ENCODE peak calls at places on chromosomes 1 and 21, in ten cellular contexts. One of them, this sample, is unnamed.

GRCh38 chr21:33578959-33579542 is 9.4 kb downstream of the DONSON start:
- DNase-seq in AG10803: peak
- DNase-seq in heart right ventricle: no peak
- DNase-seq in SK-N-MC: no peak
- DNase-seq in cardiac fibroblast: peak
- DNase-seq in cardiac muscle cell: no peak
- DNase-seq in ovary: no peak
- DNase-seq in fibroblast of pulmonary artery: peak
- DNase-seq in AG09309: no peak
- DNase-seq in CD8-positive, alpha-beta T cell: no peak
- DNase-seq in this sample: peak

GRCh38 chr21:41751621-41752020 is 15.2 kb downstream of the RIPK4 start:
- DNase-seq in AG10803: no peak
- DNase-seq in fibroblast of pulmonary artery: no peak
- DNase-seq in CD8-positive, alpha-beta T cell: no peak
- DNase-seq in AG09309: no peak
- DNase-seq in cardiac muscle cell: no peak
- DNase-seq in cardiac fibroblast: no peak
- DNase-seq in SK-N-MC: no peak
- DNase-seq in ovary: no peak
- DNase-seq in heart right ventricle: no peak
- DNase-seq in this sample: no peak

GRCh38 chr1:204896787-204897469 is 26.3 kb downstream of the NFASC start:
- DNase-seq in heart right ventricle: no peak
- DNase-seq in cardiac fibroblast: no peak
- DNase-seq in cardiac muscle cell: no peak
- DNase-seq in CD8-positive, alpha-beta T cell: no peak
- DNase-seq in fibroblast of pulmonary artery: no peak
- DNase-seq in AG10803: no peak
- DNase-seq in AG09309: no peak
- DNase-seq in ovary: no peak
- DNase-seq in SK-N-MC: no peak
- DNase-seq in this sample: no peak

GRCh38 chr1:91712393-91712792 is 173.6 kb downstream of the TGFBR3 start:
- DNase-seq in ovary: no peak
- DNase-seq in fibroblast of pulmonary artery: no peak
- DNase-seq in AG10803: no peak
- DNase-seq in CD8-positive, alpha-beta T cell: no peak
- DNase-seq in AG09309: no peak
- DNase-seq in SK-N-MC: no peak
- DNase-seq in heart right ventricle: no peak
- DNase-seq in cardiac muscle cell: no peak
- DNase-seq in cardiac fibroblast: no peak
- DNase-seq in this sample: no peak

GRCh38 chr1:19597463-19598309 is 46.4 kb upstream of the NBL1 start:
- DNase-seq in ovary: no peak
- DNase-seq in AG10803: peak
- DNase-seq in AG09309: no peak
- DNase-seq in cardiac muscle cell: no peak
- DNase-seq in fibroblast of pulmonary artery: peak
- DNase-seq in heart right ventricle: no peak
- DNase-seq in SK-N-MC: no peak
- DNase-seq in cardiac fibroblast: peak
- DNase-seq in CD8-positive, alpha-beta T cell: peak
- DNase-seq in this sample: peak

GRCh38 chr1:59574085-59574484 is 240.7 kb upstream of the HOOK1 start:
- DNase-seq in ovary: no peak
- DNase-seq in SK-N-MC: no peak
- DNase-seq in CD8-positive, alpha-beta T cell: no peak
- DNase-seq in fibroblast of pulmonary artery: peak
- DNase-seq in cardiac muscle cell: no peak
- DNase-seq in AG09309: peak
- DNase-seq in AG10803: peak
- DNase-seq in cardiac fibroblast: peak
- DNase-seq in heart right ventricle: no peak
- DNase-seq in this sample: peak

GRCh38 chr1:55898191-55898590 is 681.2 kb downstream of the PLPP3 start:
- DNase-seq in ovary: no peak
- DNase-seq in CD8-positive, alpha-beta T cell: no peak
- DNase-seq in AG10803: peak
- DNase-seq in SK-N-MC: no peak
- DNase-seq in cardiac fibroblast: peak
- DNase-seq in cardiac muscle cell: no peak
- DNase-seq in heart right ventricle: no peak
- DNase-seq in AG09309: peak
- DNase-seq in fibroblast of pulmonary artery: peak
- DNase-seq in this sample: peak

GRCh38 chr1:181504294-181505115 is 21.2 kb downstream of the CACNA1E start:
- DNase-seq in CD8-positive, alpha-beta T cell: no peak
- DNase-seq in AG09309: no peak
- DNase-seq in AG10803: peak
- DNase-seq in SK-N-MC: no peak
- DNase-seq in fibroblast of pulmonary artery: peak
- DNase-seq in cardiac muscle cell: peak
- DNase-seq in ovary: no peak
- DNase-seq in heart right ventricle: no peak
- DNase-seq in cardiac fibroblast: peak
- DNase-seq in this sample: peak

GRCh38 chr1:5651964-5652751 is 340.1 kb downstream of the NPHP4 start:
- DNase-seq in heart right ventricle: no peak
- DNase-seq in cardiac fibroblast: no peak
- DNase-seq in cardiac muscle cell: no peak
- DNase-seq in AG09309: no peak
- DNase-seq in CD8-positive, alpha-beta T cell: no peak
- DNase-seq in fibroblast of pulmonary artery: no peak
- DNase-seq in ovary: no peak
- DNase-seq in AG10803: no peak
- DNase-seq in SK-N-MC: no peak
- DNase-seq in this sample: no peak

GRCh38 chr1:110091791-110092190 is 20.5 kb upstream of the UBL4B start:
- DNase-seq in fibroblast of pulmonary artery: no peak
- DNase-seq in CD8-positive, alpha-beta T cell: no peak
- DNase-seq in heart right ventricle: no peak
- DNase-seq in AG09309: no peak
- DNase-seq in ovary: no peak
- DNase-seq in cardiac fibroblast: no peak
- DNase-seq in cardiac muscle cell: no peak
- DNase-seq in SK-N-MC: no peak
- DNase-seq in AG10803: peak
- DNase-seq in this sample: peak

GRCh38 chr1:151986501-151987190 is 7.0 kb downstream of the S100A10 start:
- DNase-seq in SK-N-MC: no peak
- DNase-seq in CD8-positive, alpha-beta T cell: no peak
- DNase-seq in AG10803: no peak
- DNase-seq in cardiac muscle cell: no peak
- DNase-seq in AG09309: no peak
- DNase-seq in heart right ventricle: no peak
- DNase-seq in ovary: no peak
- DNase-seq in cardiac fibroblast: peak
- DNase-seq in fibroblast of pulmonary artery: no peak
- DNase-seq in this sample: no peak

GRCh38 chr1:3431686-3432085 is 22.8 kb upstream of the ARHGEF16 start:
- DNase-seq in cardiac fibroblast: no peak
- DNase-seq in heart right ventricle: no peak
- DNase-seq in ovary: no peak
- DNase-seq in AG09309: no peak
- DNase-seq in SK-N-MC: no peak
- DNase-seq in AG10803: no peak
- DNase-seq in fibroblast of pulmonary artery: no peak
- DNase-seq in CD8-positive, alpha-beta T cell: no peak
- DNase-seq in cardiac muscle cell: no peak
- DNase-seq in this sample: no peak

GRCh38 chr1:3434406-3435110 is 19.9 kb upstream of the ARHGEF16 start:
- DNase-seq in AG09309: no peak
- DNase-seq in ovary: no peak
- DNase-seq in AG10803: no peak
- DNase-seq in cardiac muscle cell: no peak
- DNase-seq in heart right ventricle: no peak
- DNase-seq in CD8-positive, alpha-beta T cell: no peak
- DNase-seq in cardiac fibroblast: no peak
- DNase-seq in fibroblast of pulmonary artery: no peak
- DNase-seq in SK-N-MC: no peak
- DNase-seq in this sample: no peak

GRCh38 chr1:3433596-3434320 is 20.7 kb upstream of the ARHGEF16 start:
- DNase-seq in CD8-positive, alpha-beta T cell: no peak
- DNase-seq in ovary: no peak
- DNase-seq in fibroblast of pulmonary artery: no peak
- DNase-seq in cardiac fibroblast: no peak
- DNase-seq in cardiac muscle cell: no peak
- DNase-seq in heart right ventricle: no peak
- DNase-seq in AG10803: no peak
- DNase-seq in AG09309: no peak
- DNase-seq in SK-N-MC: no peak
- DNase-seq in this sample: no peak

GRCh38 chr1:3432306-3432705 is 22.2 kb upstream of the ARHGEF16 start:
- DNase-seq in cardiac fibroblast: no peak
- DNase-seq in AG10803: no peak
- DNase-seq in fibroblast of pulmonary artery: no peak
- DNase-seq in SK-N-MC: no peak
- DNase-seq in cardiac muscle cell: no peak
- DNase-seq in ovary: no peak
- DNase-seq in CD8-positive, alpha-beta T cell: no peak
- DNase-seq in AG09309: no peak
- DNase-seq in heart right ventricle: no peak
- DNase-seq in this sample: no peak

GRCh38 chr1:3433076-3433475 is 21.4 kb upstream of the ARHGEF16 start:
- DNase-seq in cardiac fibroblast: no peak
- DNase-seq in CD8-positive, alpha-beta T cell: no peak
- DNase-seq in SK-N-MC: no peak
- DNase-seq in heart right ventricle: no peak
- DNase-seq in cardiac muscle cell: no peak
- DNase-seq in AG09309: no peak
- DNase-seq in AG10803: no peak
- DNase-seq in fibroblast of pulmonary artery: no peak
- DNase-seq in ovary: no peak
- DNase-seq in this sample: no peak
- H3K4me3 ChIP-seq in cardiac fibroblast: no peak
- H3K4me3 ChIP-seq in CD8-positive, alpha-beta T cell: no peak
- H3K4me3 ChIP-seq in SK-N-MC: no peak
- H3K4me3 ChIP-seq in heart right ventricle: no peak
- H3K4me3 ChIP-seq in cardiac muscle cell: no peak
- H3K4me3 ChIP-seq in AG09309: no peak
- H3K4me3 ChIP-seq in AG10803: no peak
- H3K4me3 ChIP-seq in fibroblast of pulmonary artery: no peak
- H3K4me3 ChIP-seq in ovary: no peak
- H3K4me3 ChIP-seq in this sample: no peak

GRCh38 chr1:1183833-1184775 is 10.4 kb downstream of the TTLL10 start:
- DNase-seq in CD8-positive, alpha-beta T cell: no peak
- DNase-seq in fibroblast of pulmonary artery: no peak
- DNase-seq in AG09309: no peak
- DNase-seq in cardiac muscle cell: no peak
- DNase-seq in SK-N-MC: no peak
- DNase-seq in AG10803: no peak
- DNase-seq in cardiac fibroblast: no peak
- DNase-seq in heart right ventricle: no peak
- DNase-seq in ovary: no peak
- DNase-seq in this sample: no peak
- H3K4me3 ChIP-seq in CD8-positive, alpha-beta T cell: no peak
- H3K4me3 ChIP-seq in fibroblast of pulmonary artery: no peak
- H3K4me3 ChIP-seq in AG09309: no peak
- H3K4me3 ChIP-seq in cardiac muscle cell: no peak
- H3K4me3 ChIP-seq in SK-N-MC: no peak
- H3K4me3 ChIP-seq in AG10803: no peak
- H3K4me3 ChIP-seq in cardiac fibroblast: no peak
- H3K4me3 ChIP-seq in heart right ventricle: no peak
- H3K4me3 ChIP-seq in ovary: no peak
- H3K4me3 ChIP-seq in this sample: no peak

GRCh38 chr1:174159253-174160108 is at the start of gene RABGAP1L:
- DNase-seq in SK-N-MC: no peak
- DNase-seq in ovary: peak
- DNase-seq in fibroblast of pulmonary artery: peak
- DNase-seq in cardiac muscle cell: peak
- DNase-seq in AG09309: peak
- DNase-seq in heart right ventricle: peak
- DNase-seq in AG10803: peak
- DNase-seq in cardiac fibroblast: peak
- DNase-seq in CD8-positive, alpha-beta T cell: peak
- DNase-seq in this sample: peak

GRCh38 chr1:174153825-174154107 is 5.6 kb upstream of the RABGAP1L start:
- DNase-seq in CD8-positive, alpha-beta T cell: no peak
- DNase-seq in AG09309: no peak
- DNase-seq in fibroblast of pulmonary artery: no peak
- DNase-seq in ovary: no peak
- DNase-seq in cardiac fibroblast: no peak
- DNase-seq in cardiac muscle cell: no peak
- DNase-seq in AG10803: no peak
- DNase-seq in heart right ventricle: no peak
- DNase-seq in SK-N-MC: no peak
- DNase-seq in this sample: no peak

GRCh38 chr1:174157157-174157806 is 2.0 kb upstream of the RABGAP1L start:
- DNase-seq in heart right ventricle: no peak
- DNase-seq in fibroblast of pulmonary artery: no peak
- DNase-seq in cardiac muscle cell: no peak
- DNase-seq in CD8-positive, alpha-beta T cell: no peak
- DNase-seq in AG10803: no peak
- DNase-seq in AG09309: no peak
- DNase-seq in ovary: no peak
- DNase-seq in cardiac fibroblast: no peak
- DNase-seq in SK-N-MC: no peak
- DNase-seq in this sample: no peak

GRCh38 chr1:174158767-174159252 is 510 bp upstream of the RABGAP1L start:
- DNase-seq in AG09309: no peak
- DNase-seq in cardiac muscle cell: no peak
- DNase-seq in cardiac fibroblast: no peak
- DNase-seq in AG10803: no peak
- DNase-seq in CD8-positive, alpha-beta T cell: no peak
- DNase-seq in heart right ventricle: no peak
- DNase-seq in fibroblast of pulmonary artery: no peak
- DNase-seq in ovary: no peak
- DNase-seq in SK-N-MC: no peak
- DNase-seq in this sample: no peak

GRCh38 chr1:174156437-174156836 is 2.9 kb upstream of the RABGAP1L start:
- DNase-seq in SK-N-MC: no peak
- DNase-seq in AG10803: no peak
- DNase-seq in cardiac fibroblast: no peak
- DNase-seq in ovary: no peak
- DNase-seq in heart right ventricle: no peak
- DNase-seq in AG09309: no peak
- DNase-seq in CD8-positive, alpha-beta T cell: no peak
- DNase-seq in fibroblast of pulmonary artery: no peak
- DNase-seq in cardiac muscle cell: no peak
- DNase-seq in this sample: no peak
- H3K4me3 ChIP-seq in SK-N-MC: no peak
- H3K4me3 ChIP-seq in AG10803: no peak
- H3K4me3 ChIP-seq in cardiac fibroblast: no peak
- H3K4me3 ChIP-seq in ovary: no peak
- H3K4me3 ChIP-seq in heart right ventricle: no peak
- H3K4me3 ChIP-seq in AG09309: no peak
- H3K4me3 ChIP-seq in CD8-positive, alpha-beta T cell: no peak
- H3K4me3 ChIP-seq in fibroblast of pulmonary artery: no peak
- H3K4me3 ChIP-seq in cardiac muscle cell: no peak
- H3K4me3 ChIP-seq in this sample: no peak

DNA sequence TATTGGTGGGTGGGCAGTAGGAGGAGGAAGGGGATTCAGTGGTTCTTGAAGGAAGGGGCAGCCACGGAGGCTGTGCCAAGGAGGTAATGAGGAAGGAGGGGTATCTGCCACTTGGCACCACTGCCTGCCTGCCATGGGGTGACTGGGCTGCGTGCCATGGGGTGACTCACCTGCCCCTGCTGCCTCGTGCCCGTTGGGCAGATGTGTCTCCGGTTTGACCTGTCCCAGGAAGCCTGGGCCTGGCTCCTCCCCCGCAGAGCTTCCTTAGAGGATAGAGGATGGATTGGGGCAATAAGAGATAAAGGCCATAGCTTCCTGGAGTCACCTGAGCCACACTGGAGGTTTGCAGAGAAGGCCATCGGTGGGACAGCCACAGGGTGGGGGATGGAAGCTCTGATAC is 1.7 kb downstream of the PADI3 start:
- DNase-seq in SK-N-MC: no peak
- DNase-seq in ovary: no peak
- DNase-seq in AG10803: no peak
- DNase-seq in cardiac muscle cell: no peak
- DNase-seq in AG09309: no peak
- DNase-seq in fibroblast of pulmonary artery: no peak
- DNase-seq in cardiac fibroblast: no peak
- DNase-seq in heart right ventricle: no peak
- DNase-seq in CD8-positive, alpha-beta T cell: no peak
- DNase-seq in this sample: no peak
- H3K4me3 ChIP-seq in SK-N-MC: no peak
- H3K4me3 ChIP-seq in ovary: no peak
- H3K4me3 ChIP-seq in AG10803: no peak
- H3K4me3 ChIP-seq in cardiac muscle cell: no peak
- H3K4me3 ChIP-seq in AG09309: no peak
- H3K4me3 ChIP-seq in fibroblast of pulmonary artery: no peak
- H3K4me3 ChIP-seq in cardiac fibroblast: no peak
- H3K4me3 ChIP-seq in heart right ventricle: no peak
- H3K4me3 ChIP-seq in CD8-positive, alpha-beta T cell: no peak
- H3K4me3 ChIP-seq in this sample: no peak

This sample was measured in IMR-90.